ENCODE peak calls at places on chromosomes 16 and 17, in four cellular contexts. One of them, this sample, is unnamed.

GRCh38 chr17:2122641-2123302 is 67.9 kb downstream of the HIC1 start:
- DNase-seq in mucosa of descending colon: peak; percentile 59
- DNase-seq in activated naive CD8-positive, alpha-beta T cell treated with anti-CD3 and anti-CD28 coated beads for 36 hours: no peak
- DNase-seq in NCI-H1417: no peak
- DNase-seq in this sample: no peak

GRCh38 chr17:7644768-7645167 is 6.0 kb upstream of the ATP1B2 start:
- DNase-seq in NCI-H1417: no peak
- DNase-seq in mucosa of descending colon: no peak
- DNase-seq in activated naive CD8-positive, alpha-beta T cell treated with anti-CD3 and anti-CD28 coated beads for 36 hours: no peak
- DNase-seq in this sample: no peak

GRCh38 chr17:34859652-34860051 is 101.6 kb downstream of the CCT6B start:
- DNase-seq in mucosa of descending colon: no peak
- DNase-seq in NCI-H1417: no peak
- DNase-seq in activated naive CD8-positive, alpha-beta T cell treated with anti-CD3 and anti-CD28 coated beads for 36 hours: no peak
- DNase-seq in this sample: no peak

GRCh38 chr16:46650224-46650623 is 29.0 kb upstream of the SHCBP1 start:
- DNase-seq in NCI-H1417: no peak
- DNase-seq in mucosa of descending colon: no peak
- DNase-seq in activated naive CD8-positive, alpha-beta T cell treated with anti-CD3 and anti-CD28 coated beads for 36 hours: no peak
- DNase-seq in this sample: no peak

GRCh38 chr16:495127-495748 is 32.3 kb upstream of the CAPN15 start:
- DNase-seq in NCI-H1417: peak; percentile 51
- DNase-seq in mucosa of descending colon: peak; percentile 53
- DNase-seq in activated naive CD8-positive, alpha-beta T cell treated with anti-CD3 and anti-CD28 coated beads for 36 hours: peak; percentile 31
- DNase-seq in this sample: peak; percentile 68

GRCh38 chr16:83952940-83953795 is at the start of gene OSGIN1:
- DNase-seq in mucosa of descending colon: peak; percentile 96
- DNase-seq in NCI-H1417: peak; percentile 30
- DNase-seq in activated naive CD8-positive, alpha-beta T cell treated with anti-CD3 and anti-CD28 coated beads for 36 hours: peak; percentile 85
- DNase-seq in this sample: peak; percentile 94

GRCh38 chr16:11972128-11972527 is 4.4 kb upstream of the SNX29 start:
- DNase-seq in mucosa of descending colon: peak; percentile 55
- DNase-seq in NCI-H1417: no peak
- DNase-seq in activated naive CD8-positive, alpha-beta T cell treated with anti-CD3 and anti-CD28 coated beads for 36 hours: no peak
- DNase-seq in this sample: no peak

GRCh38 chr17:836154-836553 is 54.0 kb downstream of the MRM3 start:
- DNase-seq in activated naive CD8-positive, alpha-beta T cell treated with anti-CD3 and anti-CD28 coated beads for 36 hours: no peak
- DNase-seq in NCI-H1417: no peak
- DNase-seq in mucosa of descending colon: no peak
- DNase-seq in this sample: no peak

GRCh38 chr16:48609453-48610023 is 442 bp downstream of the N4BP1 start:
- DNase-seq in mucosa of descending colon: peak; percentile 53
- DNase-seq in NCI-H1417: peak; percentile 41
- DNase-seq in activated naive CD8-positive, alpha-beta T cell treated with anti-CD3 and anti-CD28 coated beads for 36 hours: peak; percentile 46
- DNase-seq in this sample: peak; percentile 59